ENCODE peak calls at places on chromosomes 13 and 19, in five cellular contexts. Y, J, O, K and G are unnamed samples.

GRCh38 chr19:20964798-20965197 is 41.7 kb downstream of the ZNF85 start:
- DNase-seq in O (no peak), Y (no peak), J (no peak), K (no peak), G (peak)

GRCh38 chr19:49442354-49442753 is 1.0 kb upstream of the SLC17A7 start:
- DNase-seq in O (peak), J (no peak), K (no peak), Y (no peak), G (no peak)

GRCh38 chr19:12156254-12157058 is at the start of gene ZNF625:
- DNase-seq in J (peak), O (no peak), K (peak), Y (peak), G (peak)

GRCh38 chr19:48698046-48698445 is 2.3 kb downstream of the FUT2 start:
- DNase-seq in O (no peak), Y (no peak), J (no peak), K (no peak), G (no peak)

GRCh38 chr19:35031072-35031881 is 1.0 kb downstream of the SCN1B start:
- DNase-seq in Y (no peak), K (no peak), J (no peak), O (peak), G (peak)

GRCh38 chr19:49422407-49423277 is 599 bp downstream of the PTH2 start:
- DNase-seq in J (peak), Y (peak), K (no peak), O (peak), G (peak)

GRCh38 chr13:47794963-47795362 is 206.1 kb downstream of the SUCLA2 start:
- DNase-seq in J (no peak), Y (no peak), O (peak), K (no peak), G (peak)

GRCh38 chr13:104198811-104199210 is 1132.6 kb upstream of the SLC10A2 start:
- DNase-seq in J (no peak), O (no peak), K (no peak), Y (no peak), G (no peak)

GRCh38 chr19:12194827-12195500 is 32.1 kb downstream of the ZNF136 start:
- DNase-seq in J (no peak), K (peak), O (no peak), Y (peak), G (no peak)

GRCh38 chr13:106350208-106350607 is 185.3 kb downstream of the EFNB2 start:
- DNase-seq in Y (no peak), K (no peak), J (peak), O (no peak), G (no peak)

GRCh38 chr13:45042539-45042938 is 53.2 kb downstream of the GPALPP1 start:
- DNase-seq in O (no peak), J (no peak), K (no peak), Y (no peak), G (no peak)

GRCh38 chr13:25836709-25837316 is 215.0 kb downstream of the SHISA2 start:
- DNase-seq in Y (no peak), K (no peak), O (no peak), J (no peak), G (no peak)

GRCh38 chr13:33446821-33447481 is 161.4 kb upstream of the STARD13 start:
- DNase-seq in Y (no peak), J (peak), O (no peak), K (no peak), G (no peak)

GRCh38 chr13:46795321-46795720 is 1.6 kb downstream of the ESD start:
- DNase-seq in Y (no peak), K (no peak), J (no peak), O (no peak), G (no peak)

GRCh38 chr19:40601061-40601973 is at the start of gene LTBP4:
- DNase-seq in O (no peak), J (peak), Y (no peak), K (peak), G (peak)

GRCh38 chr13:50375792-50376191 is 360.5 kb downstream of the KCNRG start:
- DNase-seq in J (no peak), O (no peak), K (no peak), Y (no peak), G (peak)

GRCh38 chr13:109140777-109141354 is 511.5 kb downstream of the MYO16 start:
- DNase-seq in K (no peak), J (no peak), O (no peak), Y (no peak), G (no peak)

DNA sequence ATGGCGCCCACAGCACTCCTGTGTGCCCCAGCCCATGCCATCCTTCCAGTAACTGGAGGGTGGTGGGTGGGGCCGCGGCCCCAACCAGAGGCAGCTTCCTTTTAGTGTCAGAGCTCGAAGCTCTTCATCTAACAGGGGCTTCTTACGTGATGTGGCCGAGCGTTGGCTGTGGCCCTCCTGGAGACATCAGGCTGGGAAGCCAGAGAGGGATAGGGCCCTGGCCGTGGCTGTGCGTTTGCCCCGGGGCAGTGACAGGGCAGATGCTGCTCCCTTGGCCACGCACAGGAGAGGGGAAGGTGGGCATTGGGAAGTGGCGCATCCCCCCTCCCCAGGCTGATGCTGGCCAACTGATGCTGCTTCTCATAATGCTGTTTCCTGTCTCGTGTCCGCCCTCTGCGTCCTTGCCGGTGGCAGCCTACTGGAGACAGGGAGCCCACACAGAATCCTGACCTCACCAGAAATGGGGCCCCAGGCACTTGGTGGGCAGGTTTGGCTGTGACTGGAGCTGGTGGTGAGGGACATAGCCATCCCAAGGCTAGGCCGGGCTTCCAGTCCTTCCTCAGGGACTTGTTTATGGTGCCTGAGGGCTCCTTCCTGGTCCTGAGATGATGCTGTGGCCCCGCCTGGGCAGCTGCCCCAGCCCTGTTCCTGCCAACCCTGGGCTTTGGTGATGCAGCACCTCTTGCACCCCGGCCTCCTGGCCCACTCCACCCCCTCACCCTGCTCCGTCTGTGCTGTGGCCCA is 34.3 kb downstream of the ATP4B start:
- DNase-seq in J (no peak), O (no peak), Y (no peak), K (no peak), G (peak)
- H3K4me3 ChIP-seq in J (no peak), O (no peak), Y (peak), K (no peak), G (no peak)

GRCh38 chr19:38267780-38268430 is 3.5 kb downstream of the SPINT2 start:
- DNase-seq in O (peak), J (no peak), Y (no peak), K (no peak), G (no peak)

GRCh38 chr19:38265213-38265861 is 964 bp downstream of the SPINT2 start:
- DNase-seq in Y (no peak), J (peak), K (peak), O (peak), G (no peak)

GRCh38 chr19:38268539-38268938 is 4.2 kb downstream of the SPINT2 start:
- DNase-seq in K (no peak), O (no peak), Y (no peak), J (peak), G (peak)

GRCh38 chr19:38266070-38266469 is 1.7 kb downstream of the SPINT2 start:
- DNase-seq in Y (no peak), K (no peak), O (no peak), J (no peak), G (no peak)

GRCh38 chr19:38266981-38267597 is 2.7 kb downstream of the SPINT2 start:
- DNase-seq in J (peak), Y (no peak), K (no peak), O (peak), G (no peak)
- H3K4me3 ChIP-seq in J (no peak), Y (no peak), K (peak), O (peak), G (no peak)

DNA sequence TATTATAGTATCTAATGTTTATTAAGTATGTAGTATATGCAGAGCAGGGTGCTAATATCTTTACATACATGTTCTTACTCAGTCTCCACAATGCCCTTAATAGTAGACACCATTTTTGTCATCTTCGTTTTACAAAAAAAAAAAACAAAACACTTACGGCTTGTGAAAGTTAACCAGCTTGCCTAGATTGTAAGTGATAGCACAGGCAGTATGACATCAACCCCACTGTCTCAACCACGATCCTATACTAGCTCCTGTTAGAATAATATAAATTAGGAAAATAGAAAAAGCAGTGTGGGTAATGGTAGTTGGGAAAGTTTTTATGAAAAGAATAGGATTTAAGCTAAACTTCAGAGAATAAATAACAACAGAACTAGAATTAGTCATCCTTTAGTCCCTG is 34.3 kb downstream of the MICU2 start:
- DNase-seq in J (no peak), K (no peak), Y (no peak), O (no peak), G (no peak)
- H3K4me3 ChIP-seq in J (no peak), K (no peak), Y (no peak), O (no peak), G (no peak)

GRCh38 chr19:42249769-42250168 is 5.2 kb downstream of the ERF start:
- DNase-seq in Y (no peak), K (no peak), J (no peak), O (no peak), G (no peak)

GRCh38 chr19:42250666-42251531 is 4.0 kb downstream of the ERF start:
- DNase-seq in Y (no peak), J (no peak), O (no peak), K (no peak), G (peak)

GRCh38 chr19:42250249-42250665 is 4.7 kb downstream of the ERF start:
- DNase-seq in J (no peak), Y (no peak), O (no peak), K (peak), G (no peak)

GRCh38 chr19:42252365-42253244 is 2.3 kb downstream of the ERF start:
- DNase-seq in J (peak), O (peak), K (peak), Y (no peak), G (peak)

DNA sequence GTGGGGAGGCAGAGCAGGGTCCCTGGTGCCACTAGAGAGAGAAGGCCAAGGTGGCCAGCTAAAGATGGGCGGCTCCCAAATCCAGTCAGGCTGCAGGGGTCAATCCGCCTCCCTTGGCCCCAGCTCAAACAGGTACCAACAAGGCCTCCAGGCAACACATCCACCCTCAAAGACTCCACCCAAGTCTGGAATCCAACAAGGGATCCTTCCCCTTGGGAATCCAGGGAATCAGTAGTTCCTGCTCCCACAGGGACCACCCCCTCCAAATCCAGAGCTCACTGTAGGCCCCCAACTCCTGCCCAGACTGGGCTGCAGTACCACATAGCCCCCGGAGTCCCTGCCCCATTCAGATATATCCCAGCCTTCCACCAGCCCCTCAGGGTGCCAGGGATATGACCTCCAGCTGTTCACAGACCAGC is 3.3 kb downstream of the ERF start:
- DNase-seq in O (no peak), J (no peak), Y (no peak), K (no peak), G (no peak)
- H3K4me3 ChIP-seq in O (peak), J (no peak), Y (no peak), K (peak), G (no peak)

GRCh38 chr13:28489975-28490550 is 4.9 kb downstream of the FLT1 start:
- DNase-seq in K (no peak), J (no peak), Y (no peak), O (no peak), G (no peak)
- H3K4me3 ChIP-seq in K (no peak), J (no peak), Y (no peak), O (no peak), G (no peak)

DNA sequence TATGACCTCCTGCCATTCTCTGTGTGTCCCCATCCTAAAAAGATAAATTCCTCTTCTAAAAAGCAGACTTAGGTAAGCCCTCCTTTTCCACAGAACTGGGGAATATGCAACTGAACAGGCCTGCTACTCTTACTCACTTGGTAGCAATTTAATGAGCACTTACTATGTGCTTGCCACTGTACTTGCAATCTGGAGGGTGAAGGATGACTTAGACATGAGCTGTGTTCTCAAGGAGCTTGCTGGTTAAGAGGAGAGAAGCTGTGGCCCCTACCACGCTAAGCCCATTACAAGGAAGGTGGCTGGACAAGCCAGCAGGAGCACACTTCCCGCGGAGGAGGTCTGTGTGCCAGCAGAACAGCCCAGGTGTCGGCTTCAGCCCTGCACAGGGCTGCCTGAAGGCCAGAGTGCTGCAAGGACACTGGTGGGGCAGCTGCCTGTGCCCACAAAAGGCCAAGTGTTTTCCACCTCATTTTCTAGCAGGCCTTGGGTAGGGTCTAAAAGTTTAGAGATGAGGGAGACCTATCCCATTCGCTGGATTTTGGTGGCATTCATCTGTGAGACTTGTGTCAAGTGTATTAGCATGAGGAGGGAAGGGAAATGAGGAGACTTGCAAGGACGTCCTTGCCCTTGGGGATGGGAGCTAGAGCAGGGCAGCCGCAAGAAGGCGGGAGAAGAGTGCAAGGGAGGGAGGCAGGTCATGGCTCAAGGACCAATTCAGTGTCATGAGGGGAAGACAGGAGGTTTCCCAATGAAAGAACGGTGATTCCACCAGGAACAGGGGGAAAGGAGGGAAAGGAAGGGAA is 52.0 kb downstream of the COL4A1 start:
- DNase-seq in Y (no peak), J (no peak), K (peak), O (no peak), G (no peak)
- H3K4me3 ChIP-seq in Y (peak), J (no peak), K (no peak), O (no peak), G (no peak)

GRCh38 chr19:28498404-28498976 is 714.5 kb downstream of the UQCRFS1 start:
- DNase-seq in Y (no peak), K (no peak), O (no peak), J (no peak), G (peak)
- H3K4me3 ChIP-seq in Y (no peak), K (no peak), O (no peak), J (no peak), G (no peak)

DNA sequence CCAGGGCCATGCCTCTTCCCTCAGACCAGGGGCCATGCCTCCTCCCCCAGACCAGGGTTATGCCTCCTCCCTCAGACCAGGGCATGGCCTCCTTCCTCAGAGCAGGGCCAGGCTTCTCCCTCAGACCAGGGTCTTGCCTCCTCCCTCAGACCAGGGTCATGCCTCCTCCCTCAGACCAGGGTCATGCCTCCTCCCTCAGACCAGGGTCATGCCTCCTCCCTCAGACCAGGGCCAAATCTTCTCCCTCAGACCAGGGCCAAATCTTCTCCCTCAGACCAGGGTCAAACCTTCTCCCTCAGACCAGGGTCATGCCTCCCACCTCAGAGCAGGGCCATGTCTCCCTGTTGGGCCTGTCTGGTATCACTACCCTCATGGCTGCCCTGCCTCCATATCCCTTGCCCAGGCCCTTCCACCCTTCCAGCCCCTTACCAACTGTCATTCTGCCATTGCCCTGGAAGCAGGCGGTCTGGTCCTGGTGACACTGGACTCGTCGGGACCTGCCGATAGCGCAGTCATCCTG is 4.2 kb downstream of the LYPD5 start:
- DNase-seq in Y (no peak), J (no peak), O (no peak), K (no peak), G (no peak)
- H3K4me3 ChIP-seq in Y (peak), J (peak), O (peak), K (peak), G (peak)

GRCh38 chr13:23572836-23573235 is 2.6 kb downstream of the TNFRSF19 start:
- DNase-seq in K (no peak), O (no peak), Y (no peak), J (no peak), G (no peak)
- H3K4me3 ChIP-seq in K (no peak), O (no peak), Y (no peak), J (no peak), G (peak)

GRCh38 chr19:2055871-2056809 is 5.1 kb upstream of the MKNK2 start:
- DNase-seq in J (peak), K (no peak), Y (no peak), O (no peak), G (peak)
- H3K4me3 ChIP-seq in J (no peak), K (peak), Y (no peak), O (peak), G (no peak)